ENCODE peak calls at places on chromosomes 13 and 19, in ten cellular contexts. One of them, this sample, is unnamed.
A peak's percentile ranks its signal among the peaks of the same experiment; 100 is the strongest.

GRCh38 chr19:43148233-43148632 is 38.1 kb downstream of the PSG5 start:
- DNase-seq in anterior cingulate cortex: no peak
- DNase-seq in amniotic stem cell: no peak
- DNase-seq in mesendoderm: no peak
- DNase-seq in ascending aorta: no peak
- DNase-seq in stimulated activated CD8-positive, alpha-beta memory T cell treated with anti-CD3 and anti-CD28 coated beads, Interleukin-15, amount 100 ng/mL, for 1 hour: no peak
- DNase-seq in body of pancreas: no peak
- DNase-seq in hepatic stellate cell: peak; percentile 55
- DNase-seq in CD8-positive, alpha-beta T cell: no peak
- DNase-seq in Caki2: peak; percentile 60
- DNase-seq in this sample: no peak

GRCh38 chr13:45178349-45179142 is 22.3 kb downstream of the KCTD4 start:
- DNase-seq in anterior cingulate cortex: no peak
- DNase-seq in amniotic stem cell: peak; percentile 29
- DNase-seq in mesendoderm: no peak
- DNase-seq in ascending aorta: no peak
- DNase-seq in stimulated activated CD8-positive, alpha-beta memory T cell treated with anti-CD3 and anti-CD28 coated beads, Interleukin-15, amount 100 ng/mL, for 1 hour: no peak
- DNase-seq in body of pancreas: no peak
- DNase-seq in hepatic stellate cell: peak; percentile 25
- DNase-seq in CD8-positive, alpha-beta T cell: peak; percentile 12
- DNase-seq in Caki2: peak; percentile 75
- DNase-seq in this sample: no peak

GRCh38 chr19:38044267-38045111 is 137.5 kb downstream of the SIPA1L3 start:
- DNase-seq in anterior cingulate cortex: no peak
- DNase-seq in amniotic stem cell: no peak
- DNase-seq in mesendoderm: peak; percentile 41
- DNase-seq in ascending aorta: no peak
- DNase-seq in stimulated activated CD8-positive, alpha-beta memory T cell treated with anti-CD3 and anti-CD28 coated beads, Interleukin-15, amount 100 ng/mL, for 1 hour: no peak
- DNase-seq in body of pancreas: no peak
- DNase-seq in hepatic stellate cell: peak; percentile 60
- DNase-seq in CD8-positive, alpha-beta T cell: no peak
- DNase-seq in Caki2: no peak
- DNase-seq in this sample: no peak

GRCh38 chr19:53102186-53102585 is 1.0 kb downstream of the ZNF160 start:
- DNase-seq in anterior cingulate cortex: no peak
- DNase-seq in amniotic stem cell: no peak
- DNase-seq in mesendoderm: peak; percentile 29
- DNase-seq in ascending aorta: no peak
- DNase-seq in stimulated activated CD8-positive, alpha-beta memory T cell treated with anti-CD3 and anti-CD28 coated beads, Interleukin-15, amount 100 ng/mL, for 1 hour: no peak
- DNase-seq in body of pancreas: no peak
- DNase-seq in hepatic stellate cell: peak; percentile 26
- DNase-seq in CD8-positive, alpha-beta T cell: no peak
- DNase-seq in Caki2: no peak
- DNase-seq in this sample: no peak

GRCh38 chr13:101305981-101306411 is 110.3 kb downstream of the NALCN start:
- DNase-seq in anterior cingulate cortex: no peak
- DNase-seq in amniotic stem cell: no peak
- DNase-seq in mesendoderm: peak; percentile 38
- DNase-seq in ascending aorta: no peak
- DNase-seq in stimulated activated CD8-positive, alpha-beta memory T cell treated with anti-CD3 and anti-CD28 coated beads, Interleukin-15, amount 100 ng/mL, for 1 hour: no peak
- DNase-seq in body of pancreas: no peak
- DNase-seq in hepatic stellate cell: no peak
- DNase-seq in CD8-positive, alpha-beta T cell: no peak
- DNase-seq in Caki2: no peak
- DNase-seq in this sample: no peak

GRCh38 chr19:10864538-10864899 is 6.8 kb upstream of the CARM1 start:
- DNase-seq in anterior cingulate cortex: peak; percentile 60
- DNase-seq in amniotic stem cell: peak; percentile 59
- DNase-seq in mesendoderm: peak; percentile 79
- DNase-seq in ascending aorta: no peak
- DNase-seq in stimulated activated CD8-positive, alpha-beta memory T cell treated with anti-CD3 and anti-CD28 coated beads, Interleukin-15, amount 100 ng/mL, for 1 hour: peak; percentile 66
- DNase-seq in body of pancreas: peak; percentile 92
- DNase-seq in hepatic stellate cell: peak; percentile 93
- DNase-seq in CD8-positive, alpha-beta T cell: peak; percentile 76
- DNase-seq in Caki2: peak; percentile 67
- DNase-seq in this sample: peak; percentile 87

GRCh38 chr19:18596752-18597157 is 8.2 kb downstream of the REX1BD start:
- DNase-seq in anterior cingulate cortex: no peak
- DNase-seq in amniotic stem cell: no peak
- DNase-seq in mesendoderm: peak; percentile 63
- DNase-seq in ascending aorta: no peak
- DNase-seq in stimulated activated CD8-positive, alpha-beta memory T cell treated with anti-CD3 and anti-CD28 coated beads, Interleukin-15, amount 100 ng/mL, for 1 hour: no peak
- DNase-seq in body of pancreas: peak; percentile 72
- DNase-seq in hepatic stellate cell: no peak
- DNase-seq in CD8-positive, alpha-beta T cell: no peak
- DNase-seq in Caki2: no peak
- DNase-seq in this sample: peak; percentile 91

GRCh38 chr13:36920612-36921185 is 661 bp upstream of the SMAD9 start:
- DNase-seq in anterior cingulate cortex: no peak
- DNase-seq in amniotic stem cell: no peak
- DNase-seq in mesendoderm: peak; percentile 47
- DNase-seq in ascending aorta: no peak
- DNase-seq in stimulated activated CD8-positive, alpha-beta memory T cell treated with anti-CD3 and anti-CD28 coated beads, Interleukin-15, amount 100 ng/mL, for 1 hour: no peak
- DNase-seq in body of pancreas: no peak
- DNase-seq in hepatic stellate cell: no peak
- DNase-seq in CD8-positive, alpha-beta T cell: no peak
- DNase-seq in Caki2: no peak
- DNase-seq in this sample: no peak

GRCh38 chr13:59643906-59644626 is 519.7 kb downstream of the DIAPH3 start:
- DNase-seq in anterior cingulate cortex: no peak
- DNase-seq in amniotic stem cell: no peak
- DNase-seq in mesendoderm: peak; percentile 59
- DNase-seq in ascending aorta: no peak
- DNase-seq in stimulated activated CD8-positive, alpha-beta memory T cell treated with anti-CD3 and anti-CD28 coated beads, Interleukin-15, amount 100 ng/mL, for 1 hour: no peak
- DNase-seq in body of pancreas: no peak
- DNase-seq in hepatic stellate cell: no peak
- DNase-seq in CD8-positive, alpha-beta T cell: no peak
- DNase-seq in Caki2: peak; percentile 4
- DNase-seq in this sample: no peak

GRCh38 chr13:103104340-103104739 is 38.1 kb upstream of the SLC10A2 start:
- DNase-seq in anterior cingulate cortex: no peak
- DNase-seq in amniotic stem cell: no peak
- DNase-seq in mesendoderm: peak; percentile 47
- DNase-seq in ascending aorta: no peak
- DNase-seq in stimulated activated CD8-positive, alpha-beta memory T cell treated with anti-CD3 and anti-CD28 coated beads, Interleukin-15, amount 100 ng/mL, for 1 hour: no peak
- DNase-seq in body of pancreas: no peak
- DNase-seq in hepatic stellate cell: no peak
- DNase-seq in CD8-positive, alpha-beta T cell: no peak
- DNase-seq in Caki2: no peak
- DNase-seq in this sample: no peak

GRCh38 chr13:98471895-98472294 is 105.0 kb downstream of the STK24 start:
- DNase-seq in anterior cingulate cortex: no peak
- DNase-seq in amniotic stem cell: no peak
- DNase-seq in mesendoderm: no peak
- DNase-seq in ascending aorta: no peak
- DNase-seq in stimulated activated CD8-positive, alpha-beta memory T cell treated with anti-CD3 and anti-CD28 coated beads, Interleukin-15, amount 100 ng/mL, for 1 hour: no peak
- DNase-seq in body of pancreas: no peak
- DNase-seq in hepatic stellate cell: no peak
- DNase-seq in CD8-positive, alpha-beta T cell: no peak
- DNase-seq in Caki2: no peak
- DNase-seq in this sample: no peak

GRCh38 chr13:59337070-59337469 is 826.7 kb downstream of the DIAPH3 start:
- DNase-seq in anterior cingulate cortex: no peak
- DNase-seq in amniotic stem cell: no peak
- DNase-seq in mesendoderm: no peak
- DNase-seq in ascending aorta: no peak
- DNase-seq in stimulated activated CD8-positive, alpha-beta memory T cell treated with anti-CD3 and anti-CD28 coated beads, Interleukin-15, amount 100 ng/mL, for 1 hour: no peak
- DNase-seq in body of pancreas: no peak
- DNase-seq in hepatic stellate cell: peak; percentile 8
- DNase-seq in CD8-positive, alpha-beta T cell: no peak
- DNase-seq in Caki2: no peak
- DNase-seq in this sample: no peak

GRCh38 chr19:39498262-39499081 is at the start of gene DLL3:
- DNase-seq in anterior cingulate cortex: no peak
- DNase-seq in amniotic stem cell: no peak
- DNase-seq in mesendoderm: peak; percentile 41
- DNase-seq in ascending aorta: no peak
- DNase-seq in stimulated activated CD8-positive, alpha-beta memory T cell treated with anti-CD3 and anti-CD28 coated beads, Interleukin-15, amount 100 ng/mL, for 1 hour: no peak
- DNase-seq in body of pancreas: no peak
- DNase-seq in hepatic stellate cell: no peak
- DNase-seq in CD8-positive, alpha-beta T cell: no peak
- DNase-seq in Caki2: no peak
- DNase-seq in this sample: no peak

GRCh38 chr19:38502410-38503143 is 69.1 kb downstream of the RYR1 start:
- DNase-seq in anterior cingulate cortex: no peak
- DNase-seq in amniotic stem cell: no peak
- DNase-seq in mesendoderm: no peak
- DNase-seq in ascending aorta: no peak
- DNase-seq in stimulated activated CD8-positive, alpha-beta memory T cell treated with anti-CD3 and anti-CD28 coated beads, Interleukin-15, amount 100 ng/mL, for 1 hour: no peak
- DNase-seq in body of pancreas: no peak
- DNase-seq in hepatic stellate cell: no peak
- DNase-seq in CD8-positive, alpha-beta T cell: no peak
- DNase-seq in Caki2: no peak
- DNase-seq in this sample: no peak

GRCh38 chr13:106089251-106089940 is 446.1 kb downstream of the EFNB2 start:
- DNase-seq in anterior cingulate cortex: no peak
- DNase-seq in amniotic stem cell: no peak
- DNase-seq in mesendoderm: no peak
- DNase-seq in ascending aorta: no peak
- DNase-seq in stimulated activated CD8-positive, alpha-beta memory T cell treated with anti-CD3 and anti-CD28 coated beads, Interleukin-15, amount 100 ng/mL, for 1 hour: no peak
- DNase-seq in body of pancreas: no peak
- DNase-seq in hepatic stellate cell: no peak
- DNase-seq in CD8-positive, alpha-beta T cell: no peak
- DNase-seq in Caki2: no peak
- DNase-seq in this sample: no peak

GRCh38 chr19:45103625-45104319 is 10.8 kb downstream of the PPP1R37 start:
- DNase-seq in anterior cingulate cortex: peak; percentile 9
- DNase-seq in amniotic stem cell: no peak
- DNase-seq in mesendoderm: peak; percentile 45
- DNase-seq in ascending aorta: no peak
- DNase-seq in stimulated activated CD8-positive, alpha-beta memory T cell treated with anti-CD3 and anti-CD28 coated beads, Interleukin-15, amount 100 ng/mL, for 1 hour: no peak
- DNase-seq in body of pancreas: no peak
- DNase-seq in hepatic stellate cell: no peak
- DNase-seq in CD8-positive, alpha-beta T cell: peak; percentile 38
- DNase-seq in Caki2: peak; percentile 72
- DNase-seq in this sample: no peak

GRCh38 chr19:6417713-6418561 is 6.7 kb downstream of the KHSRP start:
- DNase-seq in anterior cingulate cortex: peak; percentile 4
- DNase-seq in amniotic stem cell: no peak
- DNase-seq in mesendoderm: peak; percentile 31
- DNase-seq in ascending aorta: no peak
- DNase-seq in stimulated activated CD8-positive, alpha-beta memory T cell treated with anti-CD3 and anti-CD28 coated beads, Interleukin-15, amount 100 ng/mL, for 1 hour: no peak
- DNase-seq in body of pancreas: peak; percentile 41
- DNase-seq in hepatic stellate cell: peak; percentile 62
- DNase-seq in CD8-positive, alpha-beta T cell: no peak
- DNase-seq in Caki2: peak; percentile 13
- DNase-seq in this sample: peak; percentile 78

GRCh38 chr13:75418997-75419396 is 63.0 kb downstream of the TBC1D4 start:
- DNase-seq in anterior cingulate cortex: no peak
- DNase-seq in amniotic stem cell: no peak
- DNase-seq in mesendoderm: no peak
- DNase-seq in ascending aorta: no peak
- DNase-seq in stimulated activated CD8-positive, alpha-beta memory T cell treated with anti-CD3 and anti-CD28 coated beads, Interleukin-15, amount 100 ng/mL, for 1 hour: no peak
- DNase-seq in body of pancreas: no peak
- DNase-seq in hepatic stellate cell: no peak
- DNase-seq in CD8-positive, alpha-beta T cell: no peak
- DNase-seq in Caki2: no peak
- DNase-seq in this sample: no peak

GRCh38 chr13:51271008-51271407 is 48.8 kb downstream of the FAM124A start:
- DNase-seq in anterior cingulate cortex: no peak
- DNase-seq in amniotic stem cell: no peak
- DNase-seq in mesendoderm: no peak
- DNase-seq in ascending aorta: no peak
- DNase-seq in stimulated activated CD8-positive, alpha-beta memory T cell treated with anti-CD3 and anti-CD28 coated beads, Interleukin-15, amount 100 ng/mL, for 1 hour: no peak
- DNase-seq in body of pancreas: no peak
- DNase-seq in hepatic stellate cell: no peak
- DNase-seq in CD8-positive, alpha-beta T cell: no peak
- DNase-seq in Caki2: no peak
- DNase-seq in this sample: no peak

GRCh38 chr13:29511980-29512379 is 83.5 kb downstream of the SLC7A1 start:
- DNase-seq in anterior cingulate cortex: no peak
- DNase-seq in amniotic stem cell: no peak
- DNase-seq in mesendoderm: no peak
- DNase-seq in ascending aorta: no peak
- DNase-seq in stimulated activated CD8-positive, alpha-beta memory T cell treated with anti-CD3 and anti-CD28 coated beads, Interleukin-15, amount 100 ng/mL, for 1 hour: no peak
- DNase-seq in body of pancreas: no peak
- DNase-seq in hepatic stellate cell: no peak
- DNase-seq in CD8-positive, alpha-beta T cell: no peak
- DNase-seq in Caki2: no peak
- DNase-seq in this sample: no peak

GRCh38 chr13:42170029-42170428 is 101.9 kb upstream of the AKAP11 start:
- DNase-seq in anterior cingulate cortex: no peak
- DNase-seq in amniotic stem cell: no peak
- DNase-seq in mesendoderm: peak; percentile 85
- DNase-seq in ascending aorta: no peak
- DNase-seq in stimulated activated CD8-positive, alpha-beta memory T cell treated with anti-CD3 and anti-CD28 coated beads, Interleukin-15, amount 100 ng/mL, for 1 hour: no peak
- DNase-seq in body of pancreas: no peak
- DNase-seq in hepatic stellate cell: no peak
- DNase-seq in CD8-positive, alpha-beta T cell: no peak
- DNase-seq in Caki2: no peak
- DNase-seq in this sample: no peak

GRCh38 chr19:4058696-4059492 is 7.8 kb downstream of the ZBTB7A start:
- DNase-seq in anterior cingulate cortex: peak; percentile 63
- DNase-seq in amniotic stem cell: no peak
- DNase-seq in mesendoderm: no peak
- DNase-seq in ascending aorta: no peak
- DNase-seq in stimulated activated CD8-positive, alpha-beta memory T cell treated with anti-CD3 and anti-CD28 coated beads, Interleukin-15, amount 100 ng/mL, for 1 hour: no peak
- DNase-seq in body of pancreas: no peak
- DNase-seq in hepatic stellate cell: no peak
- DNase-seq in CD8-positive, alpha-beta T cell: no peak
- DNase-seq in Caki2: no peak
- DNase-seq in this sample: no peak

GRCh38 chr13:104773775-104774174 is 1707.6 kb upstream of the SLC10A2 start:
- DNase-seq in anterior cingulate cortex: no peak
- DNase-seq in amniotic stem cell: peak; percentile 79
- DNase-seq in mesendoderm: peak; percentile 78
- DNase-seq in ascending aorta: no peak
- DNase-seq in stimulated activated CD8-positive, alpha-beta memory T cell treated with anti-CD3 and anti-CD28 coated beads, Interleukin-15, amount 100 ng/mL, for 1 hour: no peak
- DNase-seq in body of pancreas: no peak
- DNase-seq in hepatic stellate cell: no peak
- DNase-seq in CD8-positive, alpha-beta T cell: no peak
- DNase-seq in Caki2: peak; percentile 59
- DNase-seq in this sample: no peak

GRCh38 chr13:112066624-112067004 is 335 bp upstream of the SOX1 start:
- DNase-seq in anterior cingulate cortex: peak; percentile 43
- DNase-seq in amniotic stem cell: no peak
- DNase-seq in mesendoderm: peak; percentile 84
- DNase-seq in ascending aorta: no peak
- DNase-seq in stimulated activated CD8-positive, alpha-beta memory T cell treated with anti-CD3 and anti-CD28 coated beads, Interleukin-15, amount 100 ng/mL, for 1 hour: peak; percentile 20
- DNase-seq in body of pancreas: peak; percentile 24
- DNase-seq in hepatic stellate cell: no peak
- DNase-seq in CD8-positive, alpha-beta T cell: peak; percentile 73
- DNase-seq in Caki2: peak; percentile 86
- DNase-seq in this sample: peak; percentile 20

GRCh38 chr19:7257148-7258041 is 36.8 kb downstream of the INSR start:
- DNase-seq in anterior cingulate cortex: no peak
- DNase-seq in amniotic stem cell: no peak
- DNase-seq in mesendoderm: peak; percentile 93
- DNase-seq in ascending aorta: no peak
- DNase-seq in stimulated activated CD8-positive, alpha-beta memory T cell treated with anti-CD3 and anti-CD28 coated beads, Interleukin-15, amount 100 ng/mL, for 1 hour: no peak
- DNase-seq in body of pancreas: peak; percentile 90
- DNase-seq in hepatic stellate cell: no peak
- DNase-seq in CD8-positive, alpha-beta T cell: no peak
- DNase-seq in Caki2: peak; percentile 40
- DNase-seq in this sample: peak; percentile 95

GRCh38 chr13:65913173-65913572 is 1317.0 kb downstream of the PCDH9 start:
- DNase-seq in anterior cingulate cortex: no peak
- DNase-seq in amniotic stem cell: peak; percentile 33
- DNase-seq in mesendoderm: no peak
- DNase-seq in ascending aorta: no peak
- DNase-seq in stimulated activated CD8-positive, alpha-beta memory T cell treated with anti-CD3 and anti-CD28 coated beads, Interleukin-15, amount 100 ng/mL, for 1 hour: no peak
- DNase-seq in body of pancreas: no peak
- DNase-seq in hepatic stellate cell: peak; percentile 12
- DNase-seq in CD8-positive, alpha-beta T cell: no peak
- DNase-seq in Caki2: no peak
- DNase-seq in this sample: no peak

GRCh38 chr13:43688230-43688907 is 98.4 kb downstream of the ENOX1 start:
- DNase-seq in anterior cingulate cortex: no peak
- DNase-seq in amniotic stem cell: no peak
- DNase-seq in mesendoderm: no peak
- DNase-seq in ascending aorta: no peak
- DNase-seq in stimulated activated CD8-positive, alpha-beta memory T cell treated with anti-CD3 and anti-CD28 coated beads, Interleukin-15, amount 100 ng/mL, for 1 hour: no peak
- DNase-seq in body of pancreas: no peak
- DNase-seq in hepatic stellate cell: no peak
- DNase-seq in CD8-positive, alpha-beta T cell: no peak
- DNase-seq in Caki2: no peak
- DNase-seq in this sample: no peak

GRCh38 chr19:5172859-5173577 is 167.6 kb downstream of the PTPRS start:
- DNase-seq in anterior cingulate cortex: no peak
- DNase-seq in amniotic stem cell: peak; percentile 99
- DNase-seq in mesendoderm: peak; percentile 14
- DNase-seq in ascending aorta: no peak
- DNase-seq in stimulated activated CD8-positive, alpha-beta memory T cell treated with anti-CD3 and anti-CD28 coated beads, Interleukin-15, amount 100 ng/mL, for 1 hour: no peak
- DNase-seq in body of pancreas: no peak
- DNase-seq in hepatic stellate cell: peak; percentile 96
- DNase-seq in CD8-positive, alpha-beta T cell: no peak
- DNase-seq in Caki2: peak; percentile 96
- DNase-seq in this sample: peak; percentile 57

This sample was measured in adrenal gland.